ENCODE peak calls at places on chromosome 5, in five cellular contexts. B is A549, X is neural progenitor cell, A is nephron progenitor cell, T is BE2C. E is an unnamed sample.

GRCh38 chr5:53616939-53617549 is 56.6 kb downstream of the NDUFS4 start:
- DNase-seq in B (no peak), X (no peak), A (no peak), T (no peak), E (no peak)

GRCh38 chr5:153153086-153153485 is 337.4 kb upstream of the GRIA1 start:
- DNase-seq in B (no peak), X (no peak), A (no peak), T (no peak), E (no peak)

GRCh38 chr5:74497706-74498105 is 142.8 kb downstream of the ENC1 start:
- DNase-seq in B (no peak), X (no peak), A (no peak), T (no peak), E (no peak)

GRCh38 chr5:175032013-175032412 is 307.6 kb downstream of the MSX2 start:
- DNase-seq in B (no peak), X (no peak), A (no peak), T (no peak), E (no peak)

GRCh38 chr5:180816608-180817534 is 14.3 kb upstream of the MGAT1 start:
- DNase-seq in B (no peak), X (no peak), A (peak; percentile 52), T (no peak), E (no peak)

GRCh38 chr5:35924950-35925722 is 13.3 kb downstream of the CAPSL start:
- DNase-seq in B (peak; percentile 60), X (peak; percentile 81), A (peak; percentile 73), T (peak; percentile 59), E (peak; percentile 81)

GRCh38 chr5:167755420-167755819 is 536.0 kb upstream of the WWC1 start:
- DNase-seq in B (no peak), X (no peak), A (no peak), T (no peak), E (no peak)

GRCh38 chr5:52867809-52868208 is 80.1 kb downstream of the ITGA1 start:
- DNase-seq in B (no peak), X (no peak), A (no peak), T (no peak), E (no peak)

GRCh38 chr5:150582281-150582791 is 58.1 kb upstream of the SYNPO start:
- DNase-seq in B (no peak), X (peak; percentile 59), A (peak; percentile 74), T (peak; percentile 83), E (peak; percentile 42)

GRCh38 chr5:172102913-172103629 is 85.0 kb downstream of the STK10 start:
- DNase-seq in B (peak; percentile 73), X (peak; percentile 50), A (peak; percentile 30), T (no peak), E (peak; percentile 78)

GRCh38 chr5:140131967-140132409 is 6.3 kb downstream of the IGIP start:
- DNase-seq in B (peak; percentile 15), X (no peak), A (no peak), T (no peak), E (no peak)

GRCh38 chr5:151947924-151948323 is 23.3 kb upstream of the GLRA1 start:
- DNase-seq in B (no peak), X (no peak), A (no peak), T (no peak), E (no peak)

GRCh38 chr5:114101153-114101552 is 260.7 kb upstream of the KCNN2 start:
- DNase-seq in B (peak; percentile 34), X (peak; percentile 69), A (peak; percentile 2), T (peak; percentile 37), E (no peak)

GRCh38 chr5:137316346-137316736 is 182.8 kb downstream of the SPOCK1 start:
- DNase-seq in B (no peak), X (no peak), A (no peak), T (no peak), E (no peak)

GRCh38 chr5:174397206-174397605 is 327.2 kb upstream of the MSX2 start:
- DNase-seq in B (no peak), X (no peak), A (no peak), T (no peak), E (no peak)

GRCh38 chr5:112403069-112403468 is 16.0 kb downstream of the EPB41L4A start:
- DNase-seq in B (no peak), X (no peak), A (no peak), T (no peak), E (no peak)

GRCh38 chr5:109863752-109864151 is 174.0 kb downstream of the MAN2A1 start:
- DNase-seq in B (no peak), X (no peak), A (no peak), T (no peak), E (no peak)

GRCh38 chr5:130198927-130199326 is 294.7 kb downstream of the CHSY3 start:
- DNase-seq in B (peak; percentile 68), X (peak; percentile 57), A (no peak), T (peak; percentile 8), E (no peak)
- TF ChIP-seq CTCF in B (no peak), X (peak; percentile 52), A (no peak), T (peak; percentile 51), E (no peak)

GRCh38 chr5:6572086-6572824 is 60.6 kb downstream of the NSUN2 start:
- DNase-seq in B (no peak), X (no peak), A (no peak), T (no peak), E (no peak)

GRCh38 chr5:6573651-6574101 is 59.2 kb downstream of the NSUN2 start:
- DNase-seq in B (no peak), X (peak; percentile 38), A (no peak), T (no peak), E (peak; percentile 39)

GRCh38 chr5:6572825-6573380 is 59.9 kb downstream of the NSUN2 start:
- DNase-seq in B (no peak), X (no peak), A (no peak), T (no peak), E (no peak)

GRCh38 chr5:6574111-6574510 is 58.7 kb downstream of the NSUN2 start:
- DNase-seq in B (no peak), X (no peak), A (no peak), T (no peak), E (no peak)

DNA sequence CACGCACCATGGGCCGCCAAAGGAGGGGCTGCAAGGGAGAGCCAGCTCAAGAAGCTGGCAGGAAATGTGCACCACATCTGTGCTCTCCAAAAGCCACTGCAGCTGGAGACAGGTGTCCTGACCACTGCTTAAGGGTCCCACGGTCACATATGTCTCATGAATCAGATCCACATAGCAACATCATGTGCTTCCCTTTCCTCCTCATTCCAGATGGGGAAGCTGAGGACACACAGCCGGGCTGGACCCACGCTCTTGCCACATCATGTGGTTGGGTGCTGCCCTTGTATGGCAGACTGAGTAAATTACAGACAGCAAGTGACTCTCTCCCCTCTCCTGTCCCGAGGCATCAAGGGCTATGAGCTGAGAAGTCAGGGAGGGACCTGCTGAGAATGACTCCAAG is 58.3 kb downstream of the NSUN2 start:
- DNase-seq in B (no peak), X (no peak), A (no peak), T (no peak), E (no peak)
- TF ChIP-seq CTCF in B (no peak), X (no peak), A (no peak), T (no peak), E (no peak)

DNA sequence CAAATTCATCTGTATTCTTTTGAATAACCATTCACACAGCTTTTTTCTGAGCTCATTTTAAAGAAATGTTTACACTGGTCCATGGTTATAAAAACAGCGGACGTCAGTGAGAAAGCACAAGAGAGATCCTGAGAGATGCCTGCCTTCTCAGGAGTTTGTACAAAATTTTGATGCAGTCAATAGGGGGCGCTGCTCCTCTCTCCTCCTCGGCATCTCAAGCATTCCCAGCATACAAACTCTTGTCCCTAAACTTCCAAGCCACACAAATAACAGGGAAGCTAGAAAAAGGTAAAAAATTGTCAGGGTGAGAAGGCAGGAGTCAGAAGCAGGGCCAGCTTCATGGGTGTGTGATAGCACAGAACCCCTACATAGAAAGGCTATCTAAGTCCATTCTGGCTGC is 11.2 kb upstream of the CCDC152 start:
- DNase-seq in B (peak; percentile 11), X (peak; percentile 45), A (peak; percentile 16), T (no peak), E (no peak)
- TF ChIP-seq CTCF in B (peak; percentile 10), X (peak; percentile 78), A (peak; percentile 20), T (no peak), E (peak; percentile 59)

DNA sequence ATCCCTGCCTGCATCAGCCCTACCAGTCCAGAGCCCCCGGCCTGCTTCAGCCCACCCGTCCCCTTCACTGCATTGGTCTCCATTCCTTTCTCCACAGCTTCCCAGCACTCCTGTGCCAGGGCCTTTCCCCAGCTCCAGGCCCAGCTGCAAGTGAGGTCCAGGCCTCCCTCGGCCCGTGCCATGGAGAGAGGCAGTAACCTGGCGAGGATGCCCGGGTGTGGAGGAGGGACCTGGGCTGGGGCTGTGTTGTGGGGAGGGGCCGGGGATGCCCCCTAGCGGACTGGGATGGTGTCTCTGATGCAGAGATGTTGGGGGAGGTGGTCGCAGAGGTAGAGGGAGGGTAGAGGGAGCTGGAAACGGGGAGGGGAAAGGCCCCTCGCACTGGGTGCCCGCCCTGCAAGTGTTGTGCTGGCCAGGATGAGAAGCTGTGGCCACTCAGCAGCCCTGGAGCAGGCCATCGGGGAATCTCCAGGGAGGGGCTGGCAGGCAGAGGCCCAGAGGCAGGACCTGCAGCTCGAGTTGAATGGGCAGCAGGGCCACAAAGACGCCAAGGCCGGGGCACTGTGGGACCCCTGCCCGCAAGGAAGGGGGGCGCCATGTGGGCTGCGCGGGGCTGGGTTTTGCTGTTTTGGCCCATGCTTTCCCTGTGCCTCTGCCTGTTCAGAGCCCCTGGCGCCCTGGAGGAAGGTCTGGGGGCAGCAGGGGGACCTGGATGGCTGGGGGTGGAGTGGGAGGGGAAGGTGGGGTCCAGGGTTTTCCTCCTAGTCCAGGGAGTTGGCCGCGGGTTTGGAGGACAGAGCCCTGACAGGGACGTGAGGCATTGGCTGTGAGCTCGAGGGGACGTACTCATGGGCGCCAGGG is 26.0 kb upstream of the NKD2 start:
- DNase-seq in B (peak; percentile 38), X (peak; percentile 60), A (peak; percentile 55), T (peak; percentile 56), E (peak; percentile 63)
- TF ChIP-seq CTCF in B (peak; percentile 46), X (peak; percentile 63), A (peak; percentile 30), T (peak; percentile 49), E (peak; percentile 49)

E was measured in glutamatergic neuron.